ENCODE peak calls at places on chromosomes 1 and 21, in nine cellular contexts. U is Calu3, W is right lobe of liver, Z is activated gamma-delta T cell, J is myocyte, Q is H7, I is fibroblast of the conjunctiva, N is HFF-Myc, L is HFFc6. C is an unnamed sample.

GRCh38 chr1:58966103-58966916 is 182.5 kb upstream of the JUN start:
- DNase-seq in U (no peak), W (no peak), Z (no peak), J (no peak), Q (no peak), I (no peak), N (no peak), L (no peak), C (no peak)

GRCh38 chr1:226506021-226506420 is 42.5 kb upstream of the STUM start:
- DNase-seq in U (no peak), W (no peak), Z (no peak), J (no peak), Q (no peak), I (no peak), N (no peak), L (no peak), C (no peak)

GRCh38 chr1:218674280-218674773 is 329.2 kb downstream of the TGFB2 start:
- DNase-seq in U (peak), W (no peak), Z (no peak), J (peak), Q (peak), I (peak), N (no peak), L (peak), C (peak)

GRCh38 chr1:229209816-229210215 is 61.1 kb upstream of the RAB4A start:
- DNase-seq in U (no peak), W (no peak), Z (no peak), J (no peak), Q (no peak), I (no peak), N (no peak), L (no peak), C (no peak)

GRCh38 chr21:37412603-37413360 is 46.2 kb downstream of the DYRK1A start:
- DNase-seq in U (no peak), W (no peak), Z (no peak), J (no peak), Q (no peak), I (peak), N (peak), L (peak), C (no peak)

GRCh38 chr1:161491472-161491871 is 13.8 kb upstream of the FCGR2A start:
- DNase-seq in U (no peak), W (no peak), Z (no peak), J (no peak), Q (no peak), I (no peak), N (no peak), L (no peak), C (no peak)

GRCh38 chr1:234731371-234732085 is 121.5 kb upstream of the IRF2BP2 start:
- DNase-seq in U (no peak), W (no peak), Z (no peak), J (peak), Q (no peak), I (no peak), N (peak), L (peak), C (no peak)

GRCh38 chr1:237031480-237031879 is 10.5 kb upstream of the RYR2 start:
- DNase-seq in U (no peak), W (no peak), Z (no peak), J (no peak), Q (no peak), I (no peak), N (no peak), L (peak), C (no peak)